ENCODE peak calls at places on chromosomes 2 and 18, in seven cellular contexts. Q is neuronal stem cell, L is cardiac muscle cell, W is GM12865, S is lower leg skin, G is cardiac fibroblast, I is fibroblast of lung. Z is an unnamed sample.

GRCh38 chr2:84493494-84493893 is 22.8 kb upstream of the DNAH6 start:
- DNase-seq in Q (no peak), S (no peak), L (no peak), W (no peak), I (peak; percentile 81), G (peak; percentile 92), Z (peak; percentile 71)

GRCh38 chr2:170873035-170873692 is 55.9 kb upstream of the GORASP2 start:
- DNase-seq in S (peak; percentile 89), L (peak; percentile 85), G (peak; percentile 73), Q (peak; percentile 68), I (peak; percentile 65), W (peak; percentile 82), Z (peak; percentile 40)

GRCh38 chr2:189037518-189037917 is 63.3 kb downstream of the COL3A1 start:
- DNase-seq in S (no peak), Q (no peak), G (peak; percentile 67), L (no peak), W (no peak), I (peak; percentile 64), Z (no peak)

GRCh38 chr2:85887566-85888019 is 1.2 kb downstream of the ST3GAL5 start:
- DNase-seq in G (peak; percentile 48), I (peak; percentile 15), S (peak; percentile 91), W (peak; percentile 29), L (peak; percentile 47), Q (no peak), Z (no peak)

GRCh38 chr2:149098722-149099121 is 60.2 kb downstream of the LYPD6B start:
- DNase-seq in I (peak; percentile 23), S (no peak), L (no peak), G (no peak), W (no peak), Q (no peak), Z (peak; percentile 33)

GRCh38 chr18:46278481-46279465 is 174.6 kb downstream of the HAUS1 start:
- DNase-seq in W (no peak), G (peak; percentile 60), I (peak; percentile 37), L (peak; percentile 19), S (no peak), Q (no peak), Z (peak; percentile 38)

GRCh38 chr2:1854747-1855146 is 110.4 kb upstream of the PXDN start:
- DNase-seq in Q (peak; percentile 75), I (peak; percentile 51), W (no peak), L (peak; percentile 77), G (peak; percentile 54), S (no peak), Z (no peak)

GRCh38 chr2:16068233-16068940 is 128.0 kb downstream of the MYCN start:
- DNase-seq in Q (no peak), G (no peak), L (no peak), I (no peak), W (no peak), S (no peak), Z (no peak)

GRCh38 chr18:11817229-11817628 is 34.0 kb upstream of the CHMP1B start:
- DNase-seq in S (no peak), W (no peak), Q (no peak), G (no peak), L (no peak), I (no peak), Z (no peak)

GRCh38 chr18:41370740-41371623 is 584.1 kb upstream of the PIK3C3 start:
- DNase-seq in S (no peak), L (peak; percentile 27), G (no peak), I (no peak), Q (no peak), W (no peak), Z (no peak)

GRCh38 chr18:24010673-24011072 is 3.9 kb upstream of the TTC39C start:
- DNase-seq in W (no peak), Q (no peak), L (no peak), S (no peak), I (no peak), G (no peak), Z (no peak)

GRCh38 chr18:24006731-24007308 is 7.7 kb upstream of the TTC39C start:
- DNase-seq in S (no peak), I (no peak), Q (no peak), G (peak; percentile 19), W (peak; percentile 48), L (no peak), Z (no peak)

GRCh38 chr18:24009651-24010333 is 4.8 kb upstream of the TTC39C start:
- DNase-seq in S (no peak), I (no peak), L (no peak), Q (no peak), G (no peak), W (peak; percentile 86), Z (no peak)

GRCh38 chr18:24011095-24011917 is 3.2 kb upstream of the TTC39C start:
- DNase-seq in W (no peak), G (no peak), S (no peak), I (no peak), L (no peak), Q (no peak), Z (no peak)

GRCh38 chr18:24009246-24009645 is 5.3 kb upstream of the TTC39C start:
- DNase-seq in S (no peak), W (no peak), I (no peak), G (no peak), L (no peak), Q (no peak), Z (no peak)
- H3K4me3 ChIP-seq in S (no peak overlapping the region), W (no peak overlapping the region), I (no peak overlapping the region), G (no peak overlapping the region), L (no peak overlapping the region), Q (no peak overlapping the region), Z (no peak overlapping the region)

GRCh38 chr18:48931680-48932461 is 18.9 kb downstream of the SMAD7 start:
- DNase-seq in W (peak; percentile 87), Q (no peak), I (no peak), S (no peak), L (no peak), G (no peak), Z (no peak)
- H3K4me3 ChIP-seq in W (peak overlapping the region; percentile 42), Q (no peak overlapping the region), I (no peak overlapping the region), S (no peak overlapping the region), L (no peak overlapping the region), G (no peak overlapping the region), Z (no peak overlapping the region)

DNA sequence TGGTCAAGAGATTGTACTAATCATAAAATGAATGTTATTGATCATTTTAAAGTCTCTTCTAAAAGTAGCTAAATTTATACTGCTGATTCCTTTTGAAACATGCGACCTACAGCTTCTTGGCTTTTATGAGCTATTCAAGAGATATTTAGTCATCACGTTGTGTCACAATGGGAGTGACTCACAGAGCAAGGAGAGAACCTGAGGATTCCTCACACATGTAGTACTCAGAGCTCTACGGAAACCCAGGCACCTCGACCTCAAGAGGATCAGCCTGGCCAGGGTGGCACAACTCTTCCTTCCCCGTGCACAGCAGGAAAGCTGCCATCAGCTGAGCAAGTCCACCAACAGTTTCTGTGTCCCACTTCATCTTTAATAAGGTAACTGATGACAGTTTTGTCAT is at the start of gene DHRS9:
- DNase-seq in I (peak; percentile 22), S (no peak), L (no peak), Q (no peak), W (no peak), G (peak; percentile 97), Z (no peak)
- H3K4me3 ChIP-seq in I (no peak within 1 kb of the TSS), S (no peak within 1 kb of the TSS), L (no peak within 1 kb of the TSS), Q (no peak within 1 kb of the TSS), W (no peak within 1 kb of the TSS), G (peak within 1 kb of the TSS; percentile 19), Z (no peak within 1 kb of the TSS)

GRCh38 chr2:20725782-20726181 is 58.8 kb downstream of the GDF7 start:
- DNase-seq in I (no peak), S (no peak), G (no peak), W (no peak), L (no peak), Q (no peak), Z (no peak)
- H3K4me3 ChIP-seq in I (no peak overlapping the region), S (no peak overlapping the region), G (no peak overlapping the region), W (no peak overlapping the region), L (no peak overlapping the region), Q (no peak overlapping the region), Z (no peak overlapping the region)

GRCh38 chr2:12910431-12910830 is 193.7 kb downstream of the TRIB2 start:
- DNase-seq in S (no peak), G (no peak), L (no peak), Q (no peak), W (no peak), I (no peak), Z (no peak)
- H3K4me3 ChIP-seq in S (no peak overlapping the region), G (no peak overlapping the region), L (no peak overlapping the region), Q (no peak overlapping the region), W (no peak overlapping the region), I (no peak overlapping the region), Z (no peak overlapping the region)

DNA sequence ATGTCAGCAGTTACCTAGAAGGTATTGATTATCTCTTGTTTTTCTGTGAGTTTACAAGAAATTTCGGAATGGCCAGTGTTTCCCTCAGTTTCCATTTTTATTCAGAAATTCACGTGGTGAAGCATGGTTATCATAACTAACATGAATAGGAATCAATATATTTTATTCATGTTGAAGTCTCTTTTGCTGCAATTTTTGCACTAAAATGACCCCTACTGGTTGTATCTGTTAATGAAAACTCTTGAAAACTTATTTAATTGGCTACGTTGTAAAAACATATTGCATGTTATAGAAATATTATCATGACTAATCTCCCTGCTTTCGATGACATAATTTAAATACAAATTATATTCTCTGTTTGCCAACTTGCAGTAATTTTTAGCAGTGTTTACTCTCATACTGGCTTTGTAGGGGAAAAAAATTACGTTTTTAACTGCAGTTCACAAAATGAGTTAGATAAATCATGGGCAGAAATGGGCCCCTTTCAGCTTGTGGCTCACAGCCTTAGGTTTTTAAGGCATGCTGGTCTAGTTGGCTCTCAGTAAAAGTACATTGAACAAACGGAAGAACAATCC is 3.5 kb downstream of the CRIM1 start:
- DNase-seq in I (peak; percentile 68), G (peak; percentile 65), W (no peak), S (no peak), Q (no peak), L (no peak), Z (no peak)
- H3K4me3 ChIP-seq in I (peak overlapping the region; percentile 92), G (peak overlapping the region; percentile 88), W (no peak overlapping the region), S (no peak overlapping the region), Q (no peak overlapping the region), L (no peak overlapping the region), Z (peak overlapping the region; percentile 97)

GRCh38 chr2:231665208-231665921 is 43.0 kb upstream of the PTMA start:
- DNase-seq in G (no peak), W (no peak), S (no peak), Q (no peak), I (no peak), L (no peak), Z (no peak)
- H3K4me3 ChIP-seq in G (no peak overlapping the region), W (peak overlapping the region; percentile 64), S (no peak overlapping the region), Q (no peak overlapping the region), I (peak overlapping the region; percentile 50), L (no peak overlapping the region), Z (no peak overlapping the region)

GRCh38 chr2:204451766-204452165 is 93.5 kb upstream of the PARD3B start:
- DNase-seq in I (no peak), L (no peak), Q (no peak), W (no peak), G (no peak), S (no peak), Z (no peak)

GRCh38 chr2:204453730-204454167 is 91.5 kb upstream of the PARD3B start:
- DNase-seq in W (no peak), G (peak; percentile 23), L (peak; percentile 46), I (peak; percentile 45), Q (no peak), S (no peak), Z (peak; percentile 40)

GRCh38 chr2:204454672-204455380 is 90.4 kb upstream of the PARD3B start:
- DNase-seq in I (no peak), S (no peak), L (no peak), Q (no peak), W (no peak), G (no peak), Z (no peak)

GRCh38 chr2:204447722-204448121 is 97.6 kb upstream of the PARD3B start:
- DNase-seq in S (no peak), Q (no peak), W (no peak), I (no peak), L (no peak), G (no peak), Z (no peak)

GRCh38 chr2:204452464-204453023 is 92.7 kb upstream of the PARD3B start:
- DNase-seq in W (no peak), L (peak; percentile 32), I (peak; percentile 96), S (no peak), Q (peak; percentile 77), G (peak; percentile 98), Z (peak; percentile 99)
- H3K4me3 ChIP-seq in W (no peak overlapping the region), L (no peak overlapping the region), I (peak overlapping the region; percentile 1), S (no peak overlapping the region), Q (no peak overlapping the region), G (no peak overlapping the region), Z (no peak overlapping the region)

Z was measured in HFF-Myc.